ENCODE peak calls at places on chromosomes 4 and X, in eight cellular contexts. C, A, B, Z, U, R, M and O are unnamed samples.
A peak's percentile ranks its signal among the peaks of the same experiment; 100 is the strongest.

GRCh38 chrX:5733483-5733882 is 495.2 kb downstream of the NLGN4X start:
- DNase-seq in C (no peak), A (no peak), B (no peak), Z (no peak), U (no peak), R (no peak), M (no peak), O (no peak)

GRCh38 chr4:31370866-31371465 is 650.8 kb downstream of the PCDH7 start:
- DNase-seq in C (no peak), A (no peak), B (no peak), Z (no peak), U (no peak), R (no peak), M (no peak), O (no peak)

GRCh38 chrX:46777971-46778810 is 19.3 kb upstream of the SLC9A7 start:
- DNase-seq in C (no peak), A (no peak), B (no peak), Z (no peak), U (no peak), R (no peak), M (no peak), O (no peak)

GRCh38 chr4:124409044-124409443 is 303.5 kb downstream of the ANKRD50 start:
- DNase-seq in C (no peak), A (no peak), B (no peak), Z (no peak), U (no peak), R (no peak), M (no peak), O (no peak)

GRCh38 chrX:78105944-78106650 is 2.0 kb downstream of the PGK1 start:
- DNase-seq in C (no peak), A (no peak), B (no peak), Z (no peak), U (peak; percentile 20), R (no peak), M (no peak), O (no peak)

GRCh38 chrX:130120746-130121504 is 10.6 kb upstream of the ELF4 start:
- DNase-seq in C (peak; percentile 80), A (no peak), B (no peak), Z (peak; percentile 43), U (peak; percentile 65), R (peak; percentile 72), M (peak; percentile 77), O (peak; percentile 5)

GRCh38 chrX:39504227-39504626 is 593.5 kb downstream of the BCOR start:
- DNase-seq in C (no peak), A (no peak), B (no peak), Z (no peak), U (no peak), R (no peak), M (no peak), O (no peak)

GRCh38 chr4:118112647-118113046 is 78.4 kb downstream of the NDST3 start:
- DNase-seq in C (no peak), A (no peak), B (no peak), Z (no peak), U (no peak), R (no peak), M (no peak), O (no peak)

GRCh38 chrX:154325541-154325940 is 29.9 kb downstream of the TKTL1 start:
- DNase-seq in C (no peak), A (no peak), B (no peak), Z (no peak), U (no peak), R (no peak), M (no peak), O (no peak)

GRCh38 chrX:144798972-144799371 is 448.3 kb upstream of the SPANXN1 start:
- DNase-seq in C (no peak), A (no peak), B (no peak), Z (no peak), U (no peak), R (no peak), M (no peak), O (no peak)

GRCh38 chr4:135777386-135777785 is 1575.8 kb upstream of the PABPC4L start:
- DNase-seq in C (no peak), A (no peak), B (no peak), Z (no peak), U (no peak), R (no peak), M (no peak), O (no peak)

GRCh38 chrX:105564536-105564935 is 257.8 kb upstream of the NRK start:
- DNase-seq in C (peak; percentile 2), A (no peak), B (no peak), Z (no peak), U (no peak), R (no peak), M (no peak), O (no peak)

GRCh38 chrX:103537871-103538387 is 18.6 kb upstream of the RAB40A start:
- DNase-seq in C (no peak), A (no peak), B (no peak), Z (no peak), U (no peak), R (no peak), M (no peak), O (no peak)

GRCh38 chrX:103533428-103534216 is 14.3 kb upstream of the RAB40A start:
- DNase-seq in C (peak; percentile 56), A (no peak), B (peak; percentile 25), Z (peak; percentile 40), U (peak; percentile 83), R (peak; percentile 83), M (peak; percentile 65), O (peak; percentile 43)

GRCh38 chrX:103536732-103537131 is 17.4 kb upstream of the RAB40A start:
- DNase-seq in C (no peak), A (no peak), B (no peak), Z (no peak), U (no peak), R (no peak), M (no peak), O (no peak)

GRCh38 chrX:103536071-103536470 is 16.8 kb upstream of the RAB40A start:
- DNase-seq in C (no peak), A (no peak), B (no peak), Z (no peak), U (no peak), R (no peak), M (no peak), O (no peak)

DNA sequence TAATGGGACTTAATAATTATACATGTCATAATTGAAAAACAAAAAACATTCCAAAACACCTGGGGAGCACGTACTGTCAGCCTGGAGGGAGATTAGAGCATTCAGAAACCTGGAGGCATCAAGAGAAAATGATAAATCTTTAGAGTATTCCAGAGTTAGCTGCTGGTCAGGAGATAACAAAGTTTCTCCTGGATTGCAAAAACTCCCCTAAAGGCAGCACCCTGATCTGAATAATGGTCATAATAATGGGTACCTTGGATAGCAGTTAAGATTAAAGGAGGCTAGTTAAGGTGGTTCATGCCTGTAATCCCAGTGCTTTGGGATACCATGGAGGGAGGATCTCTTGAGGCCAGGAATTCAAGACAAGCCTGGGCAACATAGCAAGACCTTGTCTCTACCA is 15.9 kb upstream of the RAB40A start:
- DNase-seq in C (no peak), A (no peak), B (no peak), Z (no peak), U (no peak), R (no peak), M (no peak), O (no peak)
- H3K27ac ChIP-seq in C (no peak overlapping the region), A (peak overlapping the region; percentile 80), B (no peak overlapping the region), Z (no peak overlapping the region), U (no peak overlapping the region), R (peak overlapping the region; percentile 53), M (peak overlapping the region; percentile 24), O (no peak overlapping the region)

DNA sequence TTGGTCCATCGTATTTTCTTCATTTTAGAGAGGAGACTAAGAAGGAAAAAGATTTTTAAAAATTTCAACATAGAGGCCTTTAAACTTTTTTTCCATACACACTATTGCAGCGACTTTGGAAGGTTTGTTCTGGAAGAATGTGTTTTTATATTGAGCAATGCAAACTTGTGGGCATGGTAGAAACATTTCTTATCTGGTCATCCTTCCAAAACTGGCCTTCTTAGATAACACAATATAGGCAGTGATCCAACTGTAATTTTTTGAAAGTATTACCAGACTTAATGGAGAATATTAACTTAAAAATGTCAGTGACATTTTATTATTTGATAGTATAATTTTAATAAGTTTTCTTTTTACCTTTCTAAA is 25.6 kb downstream of the FHDC1 start:
- DNase-seq in C (no peak), A (no peak), B (no peak), Z (no peak), U (no peak), R (no peak), M (no peak), O (no peak)
- H3K27ac ChIP-seq in C (no peak overlapping the region), A (no peak overlapping the region), B (no peak overlapping the region), Z (no peak overlapping the region), U (no peak overlapping the region), R (peak overlapping the region; percentile 1), M (peak overlapping the region; percentile 46), O (no peak overlapping the region)

GRCh38 chr4:86218721-86219481 is 141.0 kb downstream of the MAPK10 start:
- DNase-seq in C (no peak), A (no peak), B (no peak), Z (no peak), U (no peak), R (no peak), M (no peak), O (no peak)

GRCh38 chr4:86220137-86220536 is 139.7 kb downstream of the MAPK10 start:
- DNase-seq in C (no peak), A (no peak), B (no peak), Z (no peak), U (no peak), R (no peak), M (no peak), O (no peak)

GRCh38 chr4:86221076-86221475 is 138.8 kb downstream of the MAPK10 start:
- DNase-seq in C (no peak), A (no peak), B (no peak), Z (no peak), U (no peak), R (no peak), M (no peak), O (no peak)

GRCh38 chr4:86223472-86223871 is 136.4 kb downstream of the MAPK10 start:
- DNase-seq in C (no peak), A (no peak), B (peak; percentile 66), Z (no peak), U (no peak), R (no peak), M (no peak), O (no peak)
- H3K27ac ChIP-seq in C (no peak overlapping the region), A (no peak overlapping the region), B (no peak overlapping the region), Z (no peak overlapping the region), U (no peak overlapping the region), R (no peak overlapping the region), M (no peak overlapping the region), O (no peak overlapping the region)

GRCh38 chrX:48864210-48864609 is 28.8 kb upstream of the PCSK1N start:
- DNase-seq in C (no peak), A (no peak), B (no peak), Z (no peak), U (no peak), R (no peak), M (no peak), O (no peak)
- H3K27ac ChIP-seq in C (no peak overlapping the region), A (no peak overlapping the region), B (no peak overlapping the region), Z (no peak overlapping the region), U (no peak overlapping the region), R (no peak overlapping the region), M (no peak overlapping the region), O (no peak overlapping the region)